ENCODE peak calls at places on chromosomes 1 and 21, in ten cellular contexts. S is lower lobe of right lung; W is left ventricle myocardium inferior; C is pancreas; N is transverse colon; A is HAP-1; J is stomach; G is CD8-positive, alpha-beta T cell; E is astrocyte; H is A673. T is an unnamed sample.

GRCh38 chr1:210072129-210072528 is 134.1 kb downstream of the SYT14 start:
- DNase-seq in S (no peak), W (no peak), C (no peak), N (no peak), A (no peak), J (no peak), G (no peak), E (peak; percentile 8), H (peak; percentile 53), T (no peak)

GRCh38 chr1:15702722-15703550 is 18.8 kb downstream of the PLEKHM2 start:
- DNase-seq in S (no peak), W (no peak), C (peak; percentile 31), N (peak; percentile 41), A (no peak), J (peak; percentile 59), G (no peak), E (no peak), H (no peak), T (no peak)

GRCh38 chr1:172431721-172432192 is 11.3 kb downstream of the C1orf105 start:
- DNase-seq in S (peak; percentile 63), W (no peak), C (peak; percentile 72), N (peak; percentile 75), A (no peak), J (peak; percentile 68), G (peak; percentile 28), E (no peak), H (no peak), T (peak; percentile 78)

GRCh38 chr1:177780096-177780700 is 189.7 kb downstream of the SEC16B start:
- DNase-seq in S (no peak), W (no peak), C (no peak), N (no peak), A (peak; percentile 13), J (no peak), G (no peak), E (peak; percentile 43), H (peak; percentile 96), T (no peak)

GRCh38 chr1:9294440-9294773 is 1.7 kb downstream of the SPSB1 start:
- DNase-seq in S (no peak), W (no peak), C (peak; percentile 58), N (no peak), A (no peak), J (no peak), G (no peak), E (peak; percentile 93), H (peak; percentile 74), T (no peak)

GRCh38 chr1:113905435-113905861 is 322 bp downstream of the DCLRE1B start:
- DNase-seq in S (peak; percentile 68), W (peak; percentile 22), C (peak; percentile 31), N (peak; percentile 39), A (peak; percentile 46), J (peak; percentile 29), G (no peak), E (no peak), H (no peak), T (peak; percentile 85)

GRCh38 chr1:113811353-113811887 is 856 bp downstream of the RSBN1 start:
- DNase-seq in S (peak; percentile 50), W (no peak), C (peak; percentile 55), N (peak; percentile 62), A (peak; percentile 56), J (no peak), G (peak; percentile 28), E (no peak), H (peak; percentile 57), T (peak; percentile 59)

GRCh38 chr21:31198575-31198974 is 145.5 kb downstream of the TIAM1 start:
- DNase-seq in S (no peak), W (no peak), C (no peak), N (no peak), A (no peak), J (no peak), G (no peak), E (peak; percentile 23), H (peak; percentile 69), T (no peak)

GRCh38 chr1:220750126-220750525 is 2.0 kb downstream of the MTARC2 start:
- DNase-seq in S (no peak), W (no peak), C (no peak), N (no peak), A (no peak), J (no peak), G (no peak), E (no peak), H (no peak), T (no peak)

GRCh38 chr1:32933742-32934322 is 30.8 kb downstream of the RNF19B start:
- DNase-seq in S (no peak), W (no peak), C (peak; percentile 28), N (peak; percentile 77), A (peak; percentile 63), J (peak; percentile 40), G (no peak), E (no peak), H (peak; percentile 24), T (no peak)

GRCh38 chr1:93672069-93672468 is 9.6 kb downstream of the BCAR3 start:
- DNase-seq in S (peak; percentile 73), W (peak; percentile 76), C (no peak), N (peak; percentile 82), A (no peak), J (peak; percentile 84), G (no peak), E (peak; percentile 76), H (no peak), T (no peak)

GRCh38 chr1:183685112-183685713 is 32.1 kb upstream of the APOBEC4 start:
- DNase-seq in S (no peak), W (no peak), C (no peak), N (no peak), A (peak; percentile 38), J (peak; percentile 30), G (peak; percentile 18), E (peak; percentile 10), H (peak; percentile 82), T (no peak)

GRCh38 chr1:7470904-7471638 is 300.0 kb upstream of the VAMP3 start:
- DNase-seq in S (peak; percentile 74), W (peak; percentile 60), C (no peak), N (peak; percentile 59), A (no peak), J (peak; percentile 46), G (no peak), E (peak; percentile 98), H (peak; percentile 94), T (peak; percentile 95)

GRCh38 chr1:60394436-60394835 is 320.9 kb upstream of the C1orf87 start:
- DNase-seq in S (no peak), W (no peak), C (no peak), N (no peak), A (no peak), J (no peak), G (no peak), E (peak; percentile 71), H (no peak), T (no peak)

GRCh38 chr21:38796426-38796825 is 9.3 kb upstream of the ETS2 start:
- DNase-seq in S (no peak), W (no peak), C (no peak), N (no peak), A (no peak), J (no peak), G (no peak), E (peak; percentile 66), H (no peak), T (peak; percentile 54)

GRCh38 chr1:156126043-156126700 is 11.7 kb downstream of the LMNA start:
- DNase-seq in S (peak; percentile 92), W (peak; percentile 93), C (peak; percentile 75), N (peak; percentile 82), A (peak; percentile 68), J (peak; percentile 79), G (peak; percentile 75), E (peak; percentile 96), H (peak; percentile 69), T (peak; percentile 98)

GRCh38 chr1:25012966-25013962 is 83.2 kb upstream of the RUNX3 start:
- DNase-seq in S (no peak), W (no peak), C (no peak), N (no peak), A (no peak), J (no peak), G (no peak), E (no peak), H (no peak), T (no peak)

GRCh38 chr1:39789571-39790110 is 976 bp upstream of the BMP8B start:
- DNase-seq in S (no peak), W (no peak), C (no peak), N (no peak), A (no peak), J (no peak), G (no peak), E (no peak), H (no peak), T (peak; percentile 71)
- H3K4me3 ChIP-seq in S (peak overlapping the region; percentile 61), W (peak overlapping the region; percentile 67), C (peak overlapping the region; percentile 33), N (peak overlapping the region; percentile 58), A (peak overlapping the region; percentile 52), J (peak overlapping the region; percentile 57), G (peak overlapping the region; percentile 45), E (no peak overlapping the region), H (peak overlapping the region; percentile 43), T (no peak overlapping the region)

GRCh38 chr1:19015476-19015875 is 59.0 kb upstream of the IFFO2 start:
- DNase-seq in S (no peak), W (no peak), C (no peak), N (no peak), A (no peak), J (no peak), G (no peak), E (no peak), H (no peak), T (no peak)
- H3K4me1 ChIP-seq in S (peaks cover 14% of the 10 kb centered on the region), W (peaks cover 6% of the 10 kb centered on the region), C (peaks cover 24% of the 10 kb centered on the region), N (peaks cover 33% of the 10 kb centered on the region), A (no peaks in the 10 kb centered on the region), J (peaks cover 26% of the 10 kb centered on the region), G (peaks cover 11% of the 10 kb centered on the region), E (peaks cover 23% of the 10 kb centered on the region), H (peaks cover 20% of the 10 kb centered on the region), T (peaks cover 16% of the 10 kb centered on the region)

DNA sequence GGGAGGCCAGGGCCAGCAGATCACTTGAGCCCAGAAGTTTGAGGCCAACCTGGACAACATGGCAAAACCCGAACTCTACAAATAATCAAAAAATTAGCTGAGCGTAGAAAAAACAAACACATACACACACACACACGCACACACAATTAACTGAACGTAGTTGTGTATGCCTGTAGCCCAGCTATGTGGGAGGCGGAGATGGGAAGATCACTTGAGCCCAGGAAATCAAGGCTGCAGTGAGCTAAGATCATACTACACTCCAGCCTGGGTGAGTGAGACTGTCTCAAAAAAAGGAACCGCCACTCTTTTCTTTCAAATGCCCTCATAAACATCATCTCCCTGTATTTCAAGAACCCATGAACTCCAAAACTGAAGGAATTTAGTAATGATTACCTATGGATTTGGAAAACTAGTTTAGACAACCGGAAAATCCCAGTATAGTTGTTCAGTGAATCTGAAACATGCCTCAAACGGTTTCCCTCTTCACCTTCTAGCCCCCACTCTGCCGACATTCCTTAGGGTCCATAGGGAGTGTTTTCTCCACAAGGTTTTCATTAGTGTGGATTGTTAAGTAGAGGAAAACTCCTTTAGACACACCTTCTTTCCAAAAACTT is 4.5 kb downstream of the TXNIP start:
- DNase-seq in S (no peak), W (no peak), C (no peak), N (no peak), A (no peak), J (peak; percentile 44), G (no peak), E (no peak), H (no peak), T (no peak)
- H3K4me3 ChIP-seq in S (peak overlapping the region; percentile 75), W (peak overlapping the region; percentile 86), C (peak overlapping the region; percentile 57), N (peak overlapping the region; percentile 92), A (no peak overlapping the region), J (peak overlapping the region; percentile 74), G (peak overlapping the region; percentile 71), E (no peak overlapping the region), H (peak overlapping the region; percentile 67), T (peak overlapping the region; percentile 99)

DNA sequence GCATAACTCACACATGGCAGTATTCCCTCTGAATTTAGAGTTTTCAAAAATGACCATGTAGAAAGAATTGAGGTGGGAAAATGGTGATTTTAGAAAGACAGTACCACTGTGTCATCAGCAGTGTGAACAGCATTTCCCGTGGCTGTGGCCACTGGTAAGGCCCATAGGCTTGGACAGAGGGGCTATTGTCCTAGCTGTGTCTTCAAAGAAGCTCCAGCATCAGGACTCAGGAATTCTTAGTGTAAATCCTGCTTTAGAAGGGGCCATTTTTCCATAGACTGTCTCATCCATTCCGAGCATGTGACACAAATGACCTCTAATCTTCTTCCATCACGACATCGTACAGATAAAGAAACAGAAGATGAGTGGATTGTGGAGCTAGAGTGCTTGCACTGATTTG is 119.3 kb upstream of the BACE2 start:
- DNase-seq in S (no peak), W (no peak), C (no peak), N (no peak), A (no peak), J (no peak), G (no peak), E (no peak), H (no peak), T (no peak)
- H3K4me1 ChIP-seq in S (peaks cover 6% of the 10 kb centered on the region), W (no peaks in the 10 kb centered on the region), C (no peaks in the 10 kb centered on the region), N (no peaks in the 10 kb centered on the region), A (no peaks in the 10 kb centered on the region), J (peaks cover 19% of the 10 kb centered on the region), G (no peaks in the 10 kb centered on the region), E (no peaks in the 10 kb centered on the region), H (no peaks in the 10 kb centered on the region), T (no peaks in the 10 kb centered on the region)

T was measured in kidney.